ENCODE peak calls at places on chromosome 16, in five cellular contexts. S, A, U, O and N are unnamed samples. For H3K9me3, the result is how much of the 10 kb centered on the place peaks cover.

GRCh38 chr16:11258553-11259287 is 2.7 kb upstream of the SOCS1 start:
- DNase-seq in U (no peak), O (no peak), S (peak), A (no peak), N (no peak)

GRCh38 chr16:55009581-55009980 is 78.9 kb downstream of the IRX5 start:
- DNase-seq in A (no peak), O (no peak), S (no peak), U (no peak), N (no peak)

GRCh38 chr16:85187002-85187401 is 74.7 kb upstream of the CIBAR2 start:
- DNase-seq in A (no peak), O (no peak), U (no peak), S (peak), N (no peak)

GRCh38 chr16:67936876-67937605 is 391 bp upstream of the PSMB10 start:
- DNase-seq in O (no peak), S (no peak), U (peak), A (no peak), N (no peak)

GRCh38 chr16:55136356-55136755 is 187.6 kb upstream of the IRX6 start:
- DNase-seq in O (no peak), U (peak), A (no peak), S (no peak), N (no peak)

GRCh38 chr16:87957296-87958069 is 6.2 kb downstream of the BANP start:
- DNase-seq in A (no peak), S (no peak), U (no peak), O (no peak), N (no peak)

GRCh38 chr16:15482068-15482747 is 47.8 kb downstream of the BMERB1 start:
- DNase-seq in U (peak), S (peak), O (no peak), A (peak), N (peak)

GRCh38 chr16:78421244-78421661 is 321.8 kb downstream of the WWOX start:
- DNase-seq in O (no peak), A (no peak), U (no peak), S (no peak), N (peak)

GRCh38 chr16:50719401-50720337 is 22.2 kb upstream of the CYLD start:
- DNase-seq in U (peak), O (no peak), A (no peak), S (no peak), N (no peak)

DNA sequence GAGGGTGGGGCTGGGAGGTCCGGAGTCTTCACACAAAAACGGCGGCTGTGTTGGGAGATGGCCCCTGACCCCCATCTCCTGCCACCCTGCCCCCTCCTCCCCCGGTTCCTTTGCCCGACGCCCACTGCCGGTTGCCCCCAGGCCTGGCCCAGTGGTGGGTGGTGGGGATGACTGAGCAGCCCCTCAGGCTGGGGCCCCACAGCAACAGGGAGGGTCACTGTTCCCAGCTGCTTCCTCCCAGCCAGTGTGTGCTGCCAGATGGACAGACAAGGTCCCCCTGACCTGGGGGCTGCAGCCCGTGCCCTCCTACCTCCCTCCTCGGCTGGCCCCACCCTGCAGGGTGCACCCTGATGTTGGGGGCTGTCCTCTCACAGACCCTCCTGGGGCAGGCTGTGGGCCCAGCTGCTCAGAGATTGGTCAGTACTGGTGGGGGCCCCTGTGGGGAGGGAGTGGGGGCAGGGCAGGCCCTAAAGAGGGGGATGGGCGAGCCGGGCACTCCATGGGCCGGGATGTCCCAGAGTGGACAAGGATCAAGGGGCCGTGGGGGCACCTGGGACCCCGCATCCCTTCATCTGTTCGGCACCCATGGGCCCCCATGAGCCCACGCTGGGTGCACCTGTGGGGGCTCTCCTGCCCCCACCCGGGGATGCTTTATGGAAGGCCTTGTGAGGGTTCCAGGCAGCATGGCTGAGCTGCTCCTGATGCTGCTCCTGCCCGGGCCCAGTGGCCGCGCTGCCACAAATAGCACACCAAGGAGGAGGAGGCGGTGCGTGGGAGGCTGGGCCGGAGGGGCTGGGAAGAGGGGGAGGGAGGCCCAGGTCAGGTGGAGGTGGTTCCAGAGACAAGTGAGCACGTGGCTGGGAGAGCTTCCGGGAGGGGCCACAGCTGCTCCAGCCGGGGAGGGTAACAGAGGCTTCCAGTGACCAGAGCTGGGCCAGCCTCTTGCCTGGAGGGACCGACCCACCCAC is 5.1 kb downstream of the C1QTNF8 start:
- DNase-seq in O (no peak), A (no peak), S (no peak), U (no peak), N (no peak)
- H3K4me3 ChIP-seq in O (peak), A (peak), S (no peak), U (no peak), N (no peak)

GRCh38 chr16:57648125-57648524 is 19.7 kb downstream of the ADGRG1 start:
- DNase-seq in S (no peak), U (no peak), O (no peak), A (no peak), N (no peak)
- H3K27ac ChIP-seq in S (no peak), U (no peak), O (no peak), A (peak), N (no peak)

DNA sequence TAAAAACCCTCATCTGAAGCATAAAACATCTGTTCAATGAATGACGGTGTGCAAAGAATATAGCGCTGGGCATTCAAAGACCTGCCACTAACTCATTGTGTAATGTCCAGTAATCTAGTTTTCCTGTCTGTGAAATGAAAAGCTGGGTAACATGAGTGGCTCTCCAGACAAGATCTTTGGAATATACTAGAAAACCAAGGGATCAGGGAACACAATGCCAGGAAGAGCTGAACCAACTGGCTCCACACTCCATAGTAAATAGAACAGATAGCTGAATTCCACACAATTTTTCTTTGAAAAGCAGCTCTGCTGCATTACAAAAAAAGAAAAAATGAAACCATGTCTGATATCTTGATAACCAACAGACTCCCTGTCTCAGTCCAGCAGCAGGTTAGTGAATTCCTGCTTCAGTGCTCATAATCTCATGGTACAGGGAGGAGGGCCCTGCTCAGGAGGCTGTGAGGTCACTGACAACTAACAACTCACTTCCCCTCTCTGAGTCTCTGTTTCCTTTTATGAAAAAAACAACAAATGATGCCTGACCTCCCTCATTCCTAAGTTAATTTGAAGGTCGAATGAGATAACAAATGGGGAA is 97.1 kb downstream of the CDH11 start:
- DNase-seq in A (no peak), O (no peak), U (no peak), S (no peak), N (no peak)
- H3K9me3 ChIP-seq in A (under half), O (under half), U (under half), S (under half), N (under half)

DNA sequence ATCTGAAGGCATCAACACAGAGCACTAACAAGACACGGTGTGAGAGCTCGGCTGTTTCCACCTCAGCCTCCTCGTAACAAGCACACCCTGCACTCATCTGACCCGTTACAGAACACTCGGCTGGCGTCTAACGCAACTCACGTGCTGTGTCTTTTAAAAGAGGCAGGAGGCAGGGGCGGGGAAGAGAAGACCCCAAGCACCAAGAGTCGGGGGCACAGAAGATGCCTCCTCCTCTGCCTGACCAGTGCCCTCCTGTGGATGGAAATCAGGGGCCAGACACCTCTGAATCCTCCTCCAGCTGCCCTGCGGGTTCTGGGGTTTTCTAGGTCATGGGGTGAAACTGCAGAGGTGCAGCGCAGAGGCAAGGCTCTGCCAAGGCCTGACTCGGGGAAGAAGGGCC is 74.3 kb downstream of the ZNF778 start:
- DNase-seq in U (no peak), S (no peak), A (no peak), O (no peak), N (no peak)
- H3K4me3 ChIP-seq in U (no peak), S (no peak), A (no peak), O (no peak), N (no peak)

GRCh38 chr16:10182186-10182683 is at the start of gene GRIN2A:
- DNase-seq in O (no peak), S (no peak), A (no peak), U (no peak), N (no peak)

GRCh38 chr16:10181196-10182162 is 749 bp downstream of the GRIN2A start:
- DNase-seq in S (peak), A (peak), O (no peak), U (peak), N (peak)

GRCh38 chr16:10180771-10181163 is 1.5 kb downstream of the GRIN2A start:
- DNase-seq in A (peak), O (no peak), U (no peak), S (no peak), N (no peak)

GRCh38 chr16:10180042-10180770 is 2.0 kb downstream of the GRIN2A start:
- DNase-seq in U (no peak), A (no peak), O (no peak), S (no peak), N (no peak)

GRCh38 chr16:10183606-10183959 is 1.4 kb upstream of the GRIN2A start:
- DNase-seq in A (no peak), O (no peak), S (no peak), U (no peak), N (no peak)
- H3K27ac ChIP-seq in A (no peak), O (no peak), S (no peak), U (no peak), N (no peak)

GRCh38 chr16:75175074-75175473 is 26.8 kb downstream of the ZFP1 start:
- DNase-seq in U (no peak), A (no peak), S (no peak), O (no peak), N (no peak)
- H3K9me3 ChIP-seq in U (under half), A (half or more), S (under half), O (under half), N (under half)

DNA sequence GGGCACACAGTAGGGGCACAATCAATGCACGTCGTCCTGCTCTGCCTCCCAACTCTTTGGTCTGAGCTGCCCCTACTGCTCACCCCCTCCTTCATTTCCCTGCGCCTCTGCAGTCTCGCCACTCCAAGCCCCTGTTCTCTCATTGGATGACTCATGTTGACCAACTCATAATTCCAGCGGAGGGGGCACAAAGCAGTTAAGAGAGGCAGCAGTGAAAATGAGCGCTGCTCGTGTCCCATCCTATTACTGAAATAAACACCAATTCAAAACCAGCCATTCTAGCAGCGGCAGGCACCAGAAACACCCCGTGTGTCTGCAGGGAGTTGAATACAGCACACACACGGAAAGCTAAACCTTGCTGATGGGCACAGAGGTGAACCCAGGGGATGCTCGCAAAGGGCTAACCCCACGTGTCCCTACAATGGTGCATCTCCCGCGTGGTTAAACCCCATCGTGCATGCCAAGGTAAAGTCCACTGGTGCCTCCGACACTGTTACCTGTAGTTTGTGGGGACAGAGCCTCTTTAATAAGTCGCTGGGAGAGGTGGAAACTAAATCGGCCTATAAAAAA is 310.4 kb downstream of the XYLT1 start:
- DNase-seq in A (no peak), S (peak), O (no peak), U (no peak), N (no peak)
- H3K4me3 ChIP-seq in A (no peak), S (no peak), O (no peak), U (no peak), N (no peak)

DNA sequence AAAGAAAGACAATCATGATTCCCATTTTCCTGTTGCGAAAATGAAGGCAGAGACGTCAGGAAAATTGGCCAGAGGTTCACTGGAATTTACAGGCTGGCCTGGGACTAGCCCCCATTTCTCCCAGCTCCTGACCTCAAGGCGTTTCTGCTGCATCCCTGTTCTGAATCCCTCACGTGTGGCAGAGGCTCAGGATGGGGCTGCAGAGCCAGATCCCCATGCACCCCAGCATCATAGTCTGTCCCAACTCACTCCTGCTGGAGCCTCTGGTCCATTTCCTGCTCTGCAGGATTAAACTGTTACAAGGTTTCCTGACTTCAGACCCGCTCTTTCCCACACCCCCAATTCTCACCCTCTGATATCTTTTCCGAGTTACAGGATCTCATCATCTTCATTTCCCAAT is 2.9 kb downstream of the GPRC5B start:
- DNase-seq in A (no peak), S (no peak), U (no peak), O (no peak), N (no peak)
- H3K27ac ChIP-seq in A (no peak), S (no peak), U (no peak), O (no peak), N (peak)

GRCh38 chr16:69407702-69408323 is 16.6 kb upstream of the CYB5B start:
- DNase-seq in S (no peak), O (no peak), A (no peak), U (no peak), N (no peak)
- H3K9me3 ChIP-seq in S (under half), O (under half), A (under half), U (under half), N (under half)